ENCODE peak calls at places on chromosome 5, in six cellular contexts. C is HTR-8/SVneo, I is NCI-H1694 treated with DMSO at 0.1 percent for 48 hours, S is glutamatergic neuron, R is T follicular helper cell, Q is NCI-H748 treated with DMSO at 0.1 percent for 48 hours. B is an unnamed sample.

GRCh38 chr5:140146523-140146842 is 20.7 kb downstream of the IGIP start:
- DNase-seq in I (no peak), Q (no peak), R (no peak), S (no peak), C (no peak), B (no peak)

GRCh38 chr5:126519637-126520592 is 75.1 kb downstream of the ALDH7A1 start:
- DNase-seq in C (no peak), S (no peak), R (no peak), I (peak), Q (no peak), B (no peak)

GRCh38 chr5:83965431-83965830 is 244.8 kb upstream of the HAPLN1 start:
- DNase-seq in Q (no peak), C (no peak), R (no peak), I (no peak), S (no peak), B (no peak)

GRCh38 chr5:25345240-25345771 is 700.5 kb upstream of the CDH10 start:
- DNase-seq in R (no peak), I (no peak), C (no peak), S (no peak), Q (peak), B (no peak)

GRCh38 chr5:59620535-59621212 is 272.9 kb downstream of the PDE4D start:
- DNase-seq in S (no peak), Q (no peak), R (no peak), I (no peak), C (no peak), B (no peak)

GRCh38 chr5:94174748-94175411 is 433.5 kb upstream of the POU5F2 start:
- DNase-seq in S (no peak), R (no peak), Q (no peak), C (peak), I (no peak), B (no peak)

GRCh38 chr5:81233080-81233634 is at the start of gene CKMT2:
- DNase-seq in I (no peak), Q (no peak), C (no peak), S (peak), R (no peak), B (peak)

GRCh38 chr5:133926960-133927615 is 41.3 kb downstream of the C5orf15 start:
- DNase-seq in I (peak), S (no peak), R (no peak), Q (no peak), C (no peak), B (no peak)

GRCh38 chr5:83133797-83134196 is 56.5 kb downstream of the XRCC4 start:
- DNase-seq in R (no peak), Q (no peak), C (no peak), S (no peak), I (no peak), B (no peak)

GRCh38 chr5:107670028-107670926 is 460 bp downstream of the EFNA5 start:
- DNase-seq in C (peak), S (peak), Q (peak), R (no peak), I (peak), B (peak)

GRCh38 chr5:76819851-76820280 is 1.0 kb downstream of the F2RL1 start:
- DNase-seq in Q (no peak), R (no peak), C (no peak), I (no peak), S (no peak), B (no peak)

B was measured in T47D.